ENCODE peak calls at places on chromosomes 3 and 15, in eight cellular contexts. O is brain microvascular endothelial cell, C is pancreas, V is OCI-LY7, U is spleen, S is cardiac fibroblast, I is upper lobe of right lung, H is fibroblast of lung. E is an unnamed sample.

GRCh38 chr3:67819447-67819846 is 165.0 kb upstream of the SUCLG2 start:
- DNase-seq in O (no peak), C (no peak), V (peak), U (no peak), S (no peak), I (no peak), H (no peak), E (no peak)

GRCh38 chr15:46644493-46645481 is 1010.0 kb downstream of the SQOR start:
- DNase-seq in O (no peak), C (no peak), V (no peak), U (no peak), S (no peak), I (no peak), H (no peak), E (no peak)

GRCh38 chr15:79988448-79989117 is 17.6 kb upstream of the BCL2A1 start:
- DNase-seq in O (no peak), C (no peak), V (no peak), U (no peak), S (no peak), I (no peak), H (no peak), E (no peak)

GRCh38 chr3:13477946-13478345 is 2.2 kb upstream of the HDAC11 start:
- DNase-seq in O (no peak), C (peak), V (no peak), U (peak), S (no peak), I (no peak), H (no peak), E (no peak)

GRCh38 chr3:141680620-141681389 is 57.3 kb upstream of the RNF7 start:
- DNase-seq in O (peak), C (no peak), V (no peak), U (no peak), S (peak), I (no peak), H (peak), E (no peak)

GRCh38 chr3:105584351-105584790 is 217.7 kb downstream of the ALCAM start:
- DNase-seq in O (no peak), C (no peak), V (no peak), U (no peak), S (no peak), I (no peak), H (peak), E (no peak)

GRCh38 chr3:159964166-159964973 is 24.3 kb upstream of the IL12A start:
- DNase-seq in O (peak), C (no peak), V (no peak), U (no peak), S (peak), I (no peak), H (peak), E (peak)

GRCh38 chr3:116897382-116897781 is 187.8 kb downstream of the TUSC7 start:
- DNase-seq in O (no peak), C (no peak), V (no peak), U (no peak), S (no peak), I (no peak), H (peak), E (no peak)

GRCh38 chr3:88617283-88617682 is 467.5 kb downstream of the C3orf38 start:
- DNase-seq in O (no peak), C (no peak), V (no peak), U (no peak), S (no peak), I (no peak), H (no peak), E (no peak)
- H3K4me3 ChIP-seq in O (no peak), C (no peak), V (no peak), U (no peak), S (no peak), I (no peak), H (no peak), E (no peak)

GRCh38 chr3:153757839-153758238 is 363.4 kb upstream of the ARHGEF26 start:
- DNase-seq in O (no peak), C (no peak), V (no peak), U (no peak), S (no peak), I (no peak), H (no peak), E (no peak)
- TF ChIP-seq CTCF in O (no peak), C (no peak), V (peak), U (no peak), S (no peak), I (no peak), H (no peak), E (no peak)

GRCh38 chr15:52803543-52804306 is 13.6 kb upstream of the ONECUT1 start:
- DNase-seq in O (no peak), C (peak), V (no peak), U (no peak), S (no peak), I (no peak), H (no peak), E (no peak)
- H3K4me3 ChIP-seq in O (no peak), C (peak), V (no peak), U (peak), S (no peak), I (no peak), H (no peak), E (no peak)

DNA sequence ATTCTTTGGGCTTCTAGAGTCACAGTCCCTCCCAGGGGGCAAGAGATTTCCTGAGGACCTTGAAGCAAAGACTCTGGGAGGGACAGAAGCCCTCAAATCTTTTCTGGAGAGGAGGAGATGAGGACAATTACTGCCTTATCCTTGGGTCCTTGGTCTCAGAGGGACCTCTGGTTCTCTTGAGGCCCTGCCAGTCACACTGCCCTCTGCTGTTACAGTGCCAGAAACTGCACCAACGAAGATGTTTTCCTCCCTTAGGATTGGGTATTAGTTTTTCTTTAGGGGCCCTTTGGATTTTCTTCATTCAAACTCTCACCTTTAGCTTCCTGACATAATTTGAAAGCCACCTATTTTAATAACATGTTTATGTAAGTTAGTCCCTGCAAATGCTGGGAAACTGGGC is 58.2 kb upstream of the SCN5A start:
- DNase-seq in O (no peak), C (no peak), V (peak), U (no peak), S (no peak), I (no peak), H (no peak), E (no peak)
- TF ChIP-seq CTCF in O (peak), C (no peak), V (peak), U (no peak), S (peak), I (peak), H (no peak), E (peak)

E was measured in GM12864.